ENCODE peak calls at places on chromosomes 11 and 22, in four cellular contexts. Z is Calu3, P is EH, K is RPMI7951. Y is an unnamed sample.

GRCh38 chr22:45742866-45743450 is 71.3 kb downstream of the ATXN10 start:
- DNase-seq in Z (peak), P (peak), K (peak), Y (peak)

GRCh38 chr11:20474176-20474950 is 86.8 kb downstream of the PRMT3 start:
- DNase-seq in Z (no peak), P (no peak), K (no peak), Y (no peak)

GRCh38 chr22:47750086-47750485 is 987.6 kb downstream of the TBC1D22A start:
- DNase-seq in Z (no peak), P (no peak), K (no peak), Y (no peak)

GRCh38 chr11:2462092-2462985 is 17.5 kb downstream of the KCNQ1 start:
- DNase-seq in Z (no peak), P (no peak), K (no peak), Y (no peak)

GRCh38 chr11:10606536-10607208 is 38.2 kb upstream of the LYVE1 start:
- DNase-seq in Z (no peak), P (peak), K (peak), Y (peak)

GRCh38 chr11:115787302-115787701 is 283.1 kb upstream of the CADM1 start:
- DNase-seq in Z (no peak), P (no peak), K (no peak), Y (no peak)

GRCh38 chr11:93089474-93090102 is 108.2 kb downstream of the SLC36A4 start:
- DNase-seq in Z (peak), P (peak), K (peak), Y (peak)

GRCh38 chr22:46598737-46599424 is 21.3 kb upstream of the GRAMD4 start:
- DNase-seq in Z (no peak), P (no peak), K (no peak), Y (peak)

GRCh38 chr22:20671409-20672081 is 102.4 kb upstream of the SERPIND1 start:
- DNase-seq in Z (no peak), P (no peak), K (no peak), Y (no peak)

GRCh38 chr22:37816543-37817180 is 6.5 kb upstream of the GALR3 start:
- DNase-seq in Z (no peak), P (no peak), K (no peak), Y (no peak)

GRCh38 chr11:107801641-107802040 is 56.9 kb downstream of the SLC35F2 start:
- DNase-seq in Z (no peak), P (no peak), K (no peak), Y (no peak)

GRCh38 chr11:65891180-65892136 is 985 bp downstream of the CCDC85B start:
- DNase-seq in Z (peak), P (peak), K (peak), Y (no peak)

GRCh38 chr11:44176541-44177213 is 81.2 kb downstream of the EXT2 start:
- DNase-seq in Z (no peak), P (no peak), K (no peak), Y (no peak)

GRCh38 chr11:134597452-134597851 is 185.4 kb upstream of the B3GAT1 start:
- DNase-seq in Z (no peak), P (no peak), K (no peak), Y (no peak)

GRCh38 chr11:34636127-34636526 is 15.2 kb downstream of the EHF start:
- DNase-seq in Z (no peak), P (no peak), K (no peak), Y (no peak)

GRCh38 chr11:85752890-85753581 is 57.9 kb downstream of the SYTL2 start:
- DNase-seq in Z (no peak), P (no peak), K (no peak), Y (no peak)

GRCh38 chr11:12449961-12450715 is 72.8 kb downstream of the PARVA start:
- DNase-seq in Z (no peak), P (peak), K (peak), Y (peak)

GRCh38 chr22:26981520-26981919 is 324.1 kb downstream of the MIAT start:
- DNase-seq in Z (no peak), P (no peak), K (no peak), Y (no peak)

GRCh38 chr11:126391970-126392637 is 36.6 kb downstream of the ST3GAL4 start:
- DNase-seq in Z (no peak), P (no peak), K (peak), Y (no peak)

GRCh38 chr11:1208361-1209261 is 14.3 kb upstream of the MUC5B start:
- DNase-seq in Z (no peak), P (no peak), K (no peak), Y (no peak)

GRCh38 chr22:29632672-29633071 is 29.2 kb downstream of the NF2 start:
- DNase-seq in Z (no peak), P (no peak), K (no peak), Y (no peak)

GRCh38 chr22:43840851-43841250 is 21.5 kb downstream of the SULT4A1 start:
- DNase-seq in Z (no peak), P (no peak), K (no peak), Y (no peak)

GRCh38 chr11:67997460-67997921 is 6.4 kb downstream of the UNC93B1 start:
- DNase-seq in Z (no peak), P (no peak), K (no peak), Y (no peak)